ENCODE peak calls at places on chromosomes 3 and 15, in ten cellular contexts. Q is iPS DF 19.7; Z is aorta; B is iris pigment epithelial cell; H is WTC11; N is fibroblast of the conjunctiva; U is fibroblast of pulmonary artery; Y is dorsolateral prefrontal cortex; W is Panc1; F is stimulated activated CD4-positive, alpha-beta T cell treated with anti-CD3 and anti-CD28 coated beads, Interleukin-4, amount 100 ng/mL, for 4 hours. G is an unnamed sample.

GRCh38 chr15:23072633-23073032 is 33.3 kb upstream of the TUBGCP5 start:
- DNase-seq in Q (no peak), Z (no peak), B (no peak), H (no peak), N (no peak), U (no peak), Y (no peak), W (no peak), F (no peak), G (no peak)

GRCh38 chr3:160194438-160194837 is 30.8 kb upstream of the C3orf80 start:
- DNase-seq in Q (no peak), Z (no peak), B (no peak), H (no peak), N (no peak), U (no peak), Y (no peak), W (no peak), F (no peak), G (no peak)

GRCh38 chr15:51649659-51650521 is 27.3 kb upstream of the DMXL2 start:
- DNase-seq in Q (peak), Z (no peak), B (peak), H (no peak), N (peak), U (peak), Y (no peak), W (peak), F (no peak), G (peak)

GRCh38 chr3:16399473-16399872 is 114.0 kb downstream of the RFTN1 start:
- DNase-seq in Q (no peak), Z (no peak), B (peak), H (no peak), N (peak), U (peak), Y (no peak), W (no peak), F (no peak), G (peak)

GRCh38 chr3:172156309-172156998 is 117.1 kb downstream of the FNDC3B start:
- DNase-seq in Q (no peak), Z (peak), B (no peak), H (peak), N (no peak), U (no peak), Y (no peak), W (no peak), F (no peak), G (no peak)

GRCh38 chr15:33201376-33202189 is 7.1 kb upstream of the FMN1 start:
- DNase-seq in Q (peak), Z (peak), B (peak), H (peak), N (no peak), U (no peak), Y (peak), W (peak), F (peak), G (peak)

GRCh38 chr15:31435891-31436628 is 109.4 kb downstream of the KLF13 start:
- DNase-seq in Q (no peak), Z (no peak), B (no peak), H (no peak), N (no peak), U (no peak), Y (no peak), W (no peak), F (no peak), G (no peak)

GRCh38 chr3:87041191-87041590 is 50.2 kb upstream of the VGLL3 start:
- DNase-seq in Q (no peak), Z (no peak), B (no peak), H (no peak), N (no peak), U (no peak), Y (no peak), W (no peak), F (no peak), G (no peak)

GRCh38 chr3:152328841-152329240 is 60.1 kb downstream of the MBNL1 start:
- DNase-seq in Q (no peak), Z (no peak), B (peak), H (no peak), N (peak), U (peak), Y (no peak), W (peak), F (no peak), G (peak)

GRCh38 chr15:38217181-38217580 is 35.5 kb upstream of the SPRED1 start:
- DNase-seq in Q (no peak), Z (no peak), B (peak), H (no peak), N (peak), U (peak), Y (no peak), W (peak), F (no peak), G (no peak)

GRCh38 chr3:51706021-51706485 is 815 bp upstream of the GRM2 start:
- DNase-seq in Q (no peak), Z (peak), B (no peak), H (no peak), N (no peak), U (no peak), Y (peak), W (no peak), F (no peak), G (no peak)

GRCh38 chr3:128548426-128549282 is 55.7 kb upstream of the GATA2 start:
- DNase-seq in Q (no peak), Z (no peak), B (peak), H (no peak), N (no peak), U (peak), Y (no peak), W (no peak), F (no peak), G (peak)

GRCh38 chr3:8839607-8840325 is 70.4 kb upstream of the OXTR start:
- DNase-seq in Q (no peak), Z (no peak), B (peak), H (no peak), N (no peak), U (no peak), Y (no peak), W (no peak), F (no peak), G (no peak)

GRCh38 chr15:90871716-90872480 is 3.5 kb downstream of the FURIN start:
- DNase-seq in Q (no peak), Z (peak), B (no peak), H (peak), N (no peak), U (no peak), Y (no peak), W (no peak), F (peak), G (no peak)

GRCh38 chr3:169911272-169911671 is at the start of gene SAMD7:
- DNase-seq in Q (no peak), Z (no peak), B (no peak), H (no peak), N (no peak), U (no peak), Y (no peak), W (no peak), F (no peak), G (no peak)

GRCh38 chr3:34676431-34676830 is 878.0 kb downstream of the PDCD6IP start:
- DNase-seq in Q (no peak), Z (no peak), B (peak), H (no peak), N (no peak), U (peak), Y (no peak), W (peak), F (no peak), G (peak)

GRCh38 chr3:5016218-5017161 is 37.3 kb downstream of the BHLHE40 start:
- DNase-seq in Q (no peak), Z (peak), B (peak), H (no peak), N (no peak), U (peak), Y (no peak), W (no peak), F (no peak), G (peak)

GRCh38 chr3:69051796-69052566 is at the start of gene TMF1:
- DNase-seq in Q (peak), Z (peak), B (peak), H (peak), N (peak), U (peak), Y (peak), W (peak), F (peak), G (peak)

GRCh38 chr15:85704720-85705119 is 90.0 kb downstream of the KLHL25 start:
- DNase-seq in Q (no peak), Z (no peak), B (no peak), H (no peak), N (no peak), U (no peak), Y (no peak), W (no peak), F (no peak), G (no peak)

GRCh38 chr3:124860599-124860998 is 26.6 kb downstream of the ITGB5 start:
- DNase-seq in Q (no peak), Z (peak), B (peak), H (no peak), N (peak), U (peak), Y (no peak), W (peak), F (no peak), G (peak)

GRCh38 chr3:18946524-18946923 is 201.8 kb upstream of the KCNH8 start:
- DNase-seq in Q (peak), Z (no peak), B (no peak), H (no peak), N (no peak), U (no peak), Y (no peak), W (no peak), F (no peak), G (no peak)

GRCh38 chr3:16302082-16302631 is 37.1 kb downstream of the OXNAD1 start:
- DNase-seq in Q (no peak), Z (no peak), B (no peak), H (no peak), N (no peak), U (no peak), Y (no peak), W (no peak), F (no peak), G (no peak)

GRCh38 chr3:127408684-127409420 is 121.0 kb upstream of the PRR20G start:
- DNase-seq in Q (no peak), Z (no peak), B (no peak), H (peak), N (no peak), U (no peak), Y (no peak), W (no peak), F (no peak), G (no peak)

GRCh38 chr3:12230406-12230805 is 58.5 kb upstream of the PPARG start:
- DNase-seq in Q (no peak), Z (no peak), B (no peak), H (no peak), N (no peak), U (no peak), Y (no peak), W (no peak), F (no peak), G (no peak)

GRCh38 chr3:66371432-66371831 is 129.4 kb downstream of the LRIG1 start:
- DNase-seq in Q (no peak), Z (no peak), B (no peak), H (no peak), N (no peak), U (no peak), Y (no peak), W (no peak), F (no peak), G (no peak)

GRCh38 chr3:117553461-117553860 is 843.9 kb downstream of the TUSC7 start:
- DNase-seq in Q (no peak), Z (no peak), B (peak), H (no peak), N (peak), U (peak), Y (no peak), W (no peak), F (no peak), G (no peak)

GRCh38 chr15:74431645-74432044 is 2.1 kb downstream of the SEMA7A start:
- DNase-seq in Q (no peak), Z (no peak), B (no peak), H (no peak), N (no peak), U (no peak), Y (no peak), W (no peak), F (no peak), G (no peak)

GRCh38 chr15:36403351-36403750 is 176.1 kb upstream of the CDIN1 start:
- DNase-seq in Q (no peak), Z (no peak), B (no peak), H (no peak), N (no peak), U (no peak), Y (no peak), W (no peak), F (no peak), G (no peak)

GRCh38 chr3:111252795-111253194 is 181.2 kb downstream of the NECTIN3 start:
- DNase-seq in Q (peak), Z (no peak), B (peak), H (no peak), N (no peak), U (peak), Y (no peak), W (no peak), F (no peak), G (no peak)

GRCh38 chr3:106534206-106534605 is 665.4 kb upstream of the CBLB start:
- DNase-seq in Q (no peak), Z (no peak), B (peak), H (no peak), N (no peak), U (peak), Y (no peak), W (no peak), F (peak), G (peak)